ENCODE peak calls at places on chromosomes 11 and 22, in nine cellular contexts. V is RPMI7951; T is activated CD8-positive, alpha-beta memory T cell treated with anti-CD3 and anti-CD28 coated beads, Interleukin-2, amount 10 ng/mL, durations not matched to agents 7 days and 5 days; W is left colon; X is brain microvascular endothelial cell; S is midbrain; N is A172; Q is psoas muscle; B is NCI-H1092 treated with DMSO at 0.1 percent for 48 hours. D is an unnamed sample.

GRCh38 chr11:65426839-65427690 is 4.5 kb downstream of the NEAT1 start:
- DNase-seq in W (peak; percentile 56), S (no peak), V (peak; percentile 63), B (no peak), N (peak; percentile 58), Q (peak; percentile 67), T (peak; percentile 62), X (peak; percentile 61), D (no peak)

GRCh38 chr11:61053198-61053597 is 49.1 kb upstream of the CD5 start:
- DNase-seq in W (no peak), V (no peak), Q (no peak), S (no peak), X (no peak), T (no peak), B (no peak), N (no peak), D (no peak)

GRCh38 chr22:20183101-20183500 is 32.2 kb upstream of the CCDC188 start:
- DNase-seq in Q (no peak), X (no peak), S (no peak), V (no peak), B (no peak), T (no peak), W (no peak), N (no peak), D (no peak)

GRCh38 chr11:14589421-14589820 is 54.2 kb upstream of the PDE3B start:
- DNase-seq in V (no peak), S (no peak), N (no peak), Q (no peak), W (no peak), X (no peak), T (no peak), B (no peak), D (no peak)

GRCh38 chr22:40609216-40609615 is 27.3 kb downstream of the MRTFA start:
- DNase-seq in B (no peak), W (no peak), T (no peak), N (no peak), S (no peak), Q (no peak), X (no peak), V (no peak), D (no peak)

GRCh38 chr11:44133335-44133946 is 38.0 kb downstream of the EXT2 start:
- DNase-seq in B (peak; percentile 6), V (peak; percentile 21), S (peak; percentile 32), W (no peak), Q (no peak), N (peak; percentile 38), X (peak; percentile 42), T (no peak), D (no peak)

GRCh38 chr11:2796508-2797180 is 88.9 kb downstream of the CDKN1C start:
- DNase-seq in N (no peak), X (no peak), W (peak; percentile 1), B (no peak), T (no peak), V (no peak), Q (peak; percentile 47), S (no peak), D (no peak)

GRCh38 chr11:119028346-119029068 is 2.2 kb downstream of the SLC37A4 start:
- DNase-seq in N (no peak), V (no peak), B (no peak), Q (no peak), S (no peak), T (no peak), X (no peak), W (peak; percentile 25), D (no peak)

GRCh38 chr11:103947566-103947919 is 88.9 kb upstream of the DDI1 start:
- DNase-seq in X (no peak), W (no peak), B (no peak), V (no peak), S (no peak), T (no peak), Q (no peak), N (peak; percentile 51), D (no peak)

GRCh38 chr11:11913395-11913794 is 71.6 kb downstream of the USP47 start:
- DNase-seq in T (no peak), B (no peak), S (no peak), N (no peak), Q (no peak), W (no peak), V (no peak), X (no peak), D (no peak)

GRCh38 chr11:7893792-7894191 is 37.3 kb downstream of the OR10A6 start:
- DNase-seq in B (no peak), Q (no peak), V (no peak), N (no peak), S (no peak), W (peak; percentile 34), T (no peak), X (no peak), D (no peak)